ENCODE peak calls at places on chromosomes 12 and 14, in six cellular contexts. J, H, M, Q, U and G are unnamed samples.

GRCh38 chr12:2160043-2160442 is 107.3 kb downstream of the CACNA1C start:
- DNase-seq in U (no peak), J (peak), H (no peak), M (no peak), Q (no peak), G (no peak)

GRCh38 chr12:108328420-108328819 is 10.7 kb downstream of the CMKLR1 start:
- DNase-seq in H (no peak), U (no peak), Q (no peak), J (no peak), M (no peak), G (no peak)

GRCh38 chr12:110228756-110229155 is 52.3 kb upstream of the ATP2A2 start:
- DNase-seq in H (no peak), Q (no peak), U (no peak), M (no peak), J (no peak), G (no peak)

GRCh38 chr12:15823360-15824128 is 34.4 kb upstream of the EPS8 start:
- DNase-seq in H (no peak), J (no peak), M (no peak), U (no peak), Q (no peak), G (no peak)

GRCh38 chr12:102800565-102800964 is 116.5 kb downstream of the PAH start:
- DNase-seq in H (no peak), Q (no peak), M (no peak), J (no peak), U (no peak), G (no peak)

GRCh38 chr12:83641789-83642188 is 955.1 kb downstream of the TMTC2 start:
- DNase-seq in M (no peak), U (no peak), Q (no peak), J (no peak), H (no peak), G (no peak)

GRCh38 chr14:98956181-98956580 is 315.8 kb downstream of the BCL11B start:
- DNase-seq in H (no peak), Q (no peak), M (no peak), U (no peak), J (no peak), G (peak)

GRCh38 chr14:77236814-77237213 is 34.2 kb downstream of the NGB start:
- DNase-seq in H (no peak), J (no peak), M (no peak), Q (no peak), U (no peak), G (no peak)

GRCh38 chr12:49866859-49867579 is 24.1 kb upstream of the BCDIN3D start:
- DNase-seq in M (no peak), J (peak), Q (peak), H (peak), U (peak), G (peak)

DNA sequence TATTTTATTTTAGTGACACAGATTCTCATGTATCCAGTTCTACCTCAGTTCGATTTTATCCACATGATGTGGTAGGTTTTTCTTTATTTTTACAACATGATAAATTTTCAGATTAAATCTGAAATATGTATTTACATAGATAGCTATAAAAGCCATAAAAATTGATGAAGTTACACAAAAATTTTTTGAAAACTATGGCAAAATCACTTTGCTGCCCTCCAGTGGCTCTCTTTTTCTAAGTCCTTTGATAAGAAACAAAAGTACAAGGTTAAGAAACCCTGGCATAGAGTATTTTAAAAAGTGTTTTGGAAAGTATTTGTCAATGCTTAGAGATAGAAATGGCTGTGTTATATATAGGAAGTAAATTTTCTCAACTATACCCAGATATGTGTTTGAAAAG is 104.2 kb downstream of the PCNX1 start:
- DNase-seq in J (peak), Q (no peak), U (no peak), H (no peak), M (no peak), G (no peak)
- TF ChIP-seq CTCF in J (peak), Q (peak), U (peak), H (no peak), M (no peak), G (no peak)

GRCh38 chr12:119956047-119956446 is 33.0 kb upstream of the BICDL1 start:
- DNase-seq in H (no peak), M (no peak), Q (no peak), U (no peak), J (no peak), G (no peak)
- TF ChIP-seq CTCF in H (no peak), M (no peak), Q (no peak), U (no peak), J (no peak), G (no peak)

DNA sequence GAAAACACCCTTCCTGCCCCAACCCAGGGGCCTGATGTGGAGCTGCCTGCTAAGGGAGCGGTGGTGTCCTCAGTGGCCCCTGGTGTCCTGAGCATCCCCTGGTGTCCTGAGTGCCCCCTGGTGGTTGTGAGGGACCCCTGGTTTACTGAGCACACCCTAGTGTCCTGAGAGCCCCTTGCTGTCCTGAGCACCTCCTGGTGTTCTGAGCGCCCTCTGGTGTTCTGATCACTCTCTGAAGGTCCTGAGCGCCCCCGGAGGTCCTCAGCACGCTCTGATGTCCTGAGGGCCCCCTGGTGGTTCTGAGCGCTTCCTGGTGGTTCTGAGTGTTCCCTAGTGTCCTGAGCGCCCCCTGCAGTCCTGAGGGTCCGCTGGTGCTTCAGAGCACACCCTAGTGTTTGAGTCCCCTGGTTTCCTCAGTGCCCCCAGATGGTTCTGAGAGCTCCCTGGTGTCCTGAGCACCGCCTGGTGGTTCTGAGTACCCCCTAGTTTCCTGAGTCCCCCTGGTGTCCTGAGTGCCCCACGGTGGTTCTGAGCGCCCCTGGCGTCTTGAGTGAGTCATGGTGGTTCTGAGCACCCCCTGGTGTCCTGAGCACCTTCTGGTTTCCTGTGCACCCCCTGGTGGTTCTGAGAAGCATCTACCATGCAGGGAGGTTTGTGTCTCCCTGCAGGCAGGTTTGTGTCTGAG is 1004.2 kb downstream of the TMEM121 start:
- DNase-seq in M (peak), J (no peak), U (no peak), Q (no peak), H (no peak), G (no peak)
- TF ChIP-seq CTCF in M (peak), J (no peak), U (no peak), Q (no peak), H (no peak), G (no peak)

GRCh38 chr12:94140556-94140955 is 7.8 kb upstream of the PLXNC1 start:
- DNase-seq in H (no peak), Q (no peak), M (no peak), U (no peak), J (no peak), G (no peak)
- TF ChIP-seq CTCF in H (peak), Q (peak), M (peak), U (peak), J (no peak), G (no peak)

GRCh38 chr12:70507442-70507841 is 129.8 kb downstream of the PTPRB start:
- DNase-seq in U (no peak), Q (no peak), J (peak), M (no peak), H (no peak), G (no peak)

GRCh38 chr12:70513441-70513840 is 123.8 kb downstream of the PTPRB start:
- DNase-seq in Q (no peak), J (peak), H (no peak), M (no peak), U (no peak), G (no peak)

DNA sequence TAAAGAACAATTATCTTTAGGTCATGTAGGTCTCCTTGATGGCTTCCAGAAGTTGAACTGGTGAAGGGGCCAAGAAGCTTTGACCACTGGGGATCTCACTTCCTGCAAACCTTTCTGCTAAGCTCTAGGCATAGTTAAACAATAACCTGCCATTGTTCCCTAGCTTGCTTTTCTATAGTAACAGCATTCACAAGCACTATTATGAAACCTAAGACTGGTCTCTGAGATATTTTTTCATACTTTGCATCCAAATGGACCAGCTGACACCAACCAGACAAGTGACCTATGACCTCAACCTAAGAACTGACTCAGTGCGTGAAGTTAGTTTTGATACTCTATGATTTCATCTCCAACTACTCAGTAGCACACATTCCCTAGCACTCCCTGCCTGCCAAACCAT is 129.1 kb downstream of the PTPRB start:
- DNase-seq in J (peak), M (no peak), Q (no peak), U (no peak), H (no peak), G (no peak)
- TF ChIP-seq CTCF in J (no peak), M (no peak), Q (no peak), U (no peak), H (no peak), G (no peak)

GRCh38 chr12:57761391-57761998 is 5.4 kb downstream of the CYP27B1 start:
- DNase-seq in U (no peak), J (no peak), M (no peak), H (no peak), Q (no peak), G (no peak)

GRCh38 chr12:57760347-57760982 is 5.6 kb downstream of the MARCHF9 start:
- DNase-seq in Q (no peak), H (no peak), J (no peak), M (no peak), U (no peak), G (no peak)

GRCh38 chr12:57758566-57759359 is 3.9 kb downstream of the MARCHF9 start:
- DNase-seq in H (no peak), Q (no peak), U (no peak), J (no peak), M (no peak), G (no peak)

GRCh38 chr12:57757771-57758170 is 2.9 kb downstream of the MARCHF9 start:
- DNase-seq in U (no peak), M (no peak), J (no peak), Q (no peak), H (no peak), G (no peak)

GRCh38 chr12:57759360-57759980 is 4.6 kb downstream of the MARCHF9 start:
- DNase-seq in U (no peak), H (no peak), M (no peak), Q (no peak), J (no peak), G (no peak)
- TF ChIP-seq CTCF in U (peak), H (no peak), M (peak), Q (peak), J (peak), G (no peak)

GRCh38 chr12:112473056-112473455 is 54.3 kb downstream of the PTPN11 start:
- DNase-seq in Q (no peak), J (no peak), U (no peak), M (no peak), H (no peak), G (no peak)
- TF ChIP-seq CTCF in Q (peak), J (no peak), U (no peak), M (peak), H (no peak), G (no peak)

DNA sequence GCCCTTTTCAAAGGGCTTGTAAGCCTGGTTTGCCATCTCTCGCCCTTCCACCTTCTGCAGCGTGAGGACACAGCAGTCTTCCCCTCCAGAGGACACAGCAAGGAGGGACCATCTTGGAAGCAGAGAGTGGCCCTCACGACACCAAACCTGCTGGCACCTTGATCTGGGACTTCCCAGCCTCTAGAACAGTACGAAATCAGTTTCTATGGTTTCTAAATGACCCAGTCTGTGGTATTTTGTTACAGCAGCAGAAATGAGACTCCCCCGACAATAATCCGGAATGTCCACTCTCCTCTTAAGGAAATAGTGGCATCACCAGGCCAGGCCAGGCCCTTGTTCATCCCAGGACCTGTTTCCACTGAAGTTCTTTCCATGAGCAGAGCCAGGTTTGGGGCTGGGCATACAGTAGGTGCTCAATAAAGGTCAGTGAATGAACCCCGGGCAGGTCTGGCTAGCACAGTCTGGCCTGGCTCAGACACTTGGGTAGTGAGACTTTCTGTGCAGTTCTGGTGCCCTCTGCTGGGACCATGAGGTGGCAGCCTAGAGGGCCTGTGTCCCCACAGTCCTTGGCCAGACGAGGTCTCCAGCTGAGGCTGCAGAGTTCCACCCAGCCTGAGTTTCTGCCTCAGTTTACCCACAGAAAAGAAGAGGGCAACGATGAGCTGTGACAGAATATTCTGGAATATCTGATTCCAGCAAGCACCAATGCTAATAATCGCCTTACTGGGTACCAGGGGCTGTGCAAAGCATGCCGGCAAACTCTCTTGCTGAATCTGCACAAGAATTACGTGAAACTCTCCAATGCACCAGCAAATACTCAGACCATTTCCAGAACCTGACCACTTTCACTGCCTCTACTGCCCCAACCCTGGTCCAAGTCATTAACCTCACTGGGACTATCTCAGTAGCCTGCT is 14.0 kb downstream of the ABCB9 start:
- DNase-seq in H (peak), Q (peak), J (peak), M (no peak), U (peak), G (peak)
- TF ChIP-seq CTCF in H (peak), Q (peak), J (peak), M (peak), U (peak), G (peak)

GRCh38 chr12:27808831-27809230 is 28.8 kb upstream of the MANSC4 start:
- DNase-seq in Q (no peak), H (no peak), U (peak), J (no peak), M (no peak), G (no peak)

GRCh38 chr12:27805238-27805637 is 25.2 kb upstream of the MANSC4 start:
- DNase-seq in U (no peak), Q (no peak), H (no peak), M (no peak), J (no peak), G (no peak)

GRCh38 chr12:27802936-27803335 is 22.9 kb upstream of the MANSC4 start:
- DNase-seq in H (no peak), M (no peak), U (no peak), J (no peak), Q (no peak), G (no peak)

GRCh38 chr12:27810756-27811155 is 30.7 kb upstream of the MANSC4 start:
- DNase-seq in U (no peak), J (no peak), M (no peak), H (no peak), Q (no peak), G (no peak)

DNA sequence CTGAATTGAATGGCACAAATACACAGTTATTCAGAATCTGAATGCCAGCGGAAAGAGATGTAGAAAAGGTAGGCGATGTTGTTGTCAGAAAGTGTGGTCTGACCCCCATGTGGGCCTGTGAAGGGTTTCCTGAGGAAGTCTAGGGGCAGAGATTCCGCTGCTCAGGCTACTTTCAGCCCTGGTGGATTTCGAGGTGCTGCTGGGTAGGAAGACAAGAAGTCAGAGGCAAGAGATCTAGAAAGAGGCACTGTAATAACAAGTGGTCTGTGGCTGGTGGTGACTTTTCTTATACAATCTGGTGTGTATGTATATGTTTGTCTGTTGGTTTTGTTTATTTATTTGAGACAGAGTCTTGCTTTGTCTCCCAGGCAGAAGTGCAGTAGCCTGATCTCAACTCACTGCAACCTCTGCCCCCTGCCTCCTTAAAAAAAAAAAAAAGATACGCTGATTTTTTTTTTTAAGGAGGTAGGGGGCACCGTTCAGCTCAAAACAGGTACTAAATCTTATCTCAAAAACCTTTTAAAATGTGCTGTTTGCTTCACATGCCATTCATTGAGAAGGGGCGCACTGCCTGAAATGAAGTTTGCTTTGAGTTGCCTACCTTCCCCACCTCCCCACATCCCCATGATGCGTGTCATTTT is 27.1 kb upstream of the MANSC4 start:
- DNase-seq in M (no peak), J (no peak), Q (no peak), U (no peak), H (no peak), G (no peak)
- TF ChIP-seq CTCF in M (no peak), J (no peak), Q (no peak), U (no peak), H (no peak), G (no peak)

GRCh38 chr14:102795060-102795925 is 18.0 kb downstream of the TRAF3 start:
- DNase-seq in J (peak), Q (no peak), M (no peak), U (peak), H (peak), G (no peak)
- TF ChIP-seq CTCF in J (peak), Q (peak), M (no peak), U (no peak), H (no peak), G (no peak)